ENCODE peak calls at places on chromosomes 3 and 15, in five cellular contexts. One of them, this sample, is unnamed.
A peak's percentile ranks its signal among the peaks of the same experiment; 100 is the strongest.

GRCh38 chr3:133283958-133284807 is 115.7 kb upstream of the BFSP2 start:
- DNase-seq in Peyer's patch: no peak
- DNase-seq in brain microvascular endothelial cell: no peak
- DNase-seq in epithelial cell of esophagus: no peak
- DNase-seq in kidney: no peak
- DNase-seq in this sample: no peak

GRCh38 chr3:157089455-157090221 is 70.3 kb downstream of the CCNL1 start:
- DNase-seq in Peyer's patch: peak; percentile 78
- DNase-seq in brain microvascular endothelial cell: peak; percentile 28
- DNase-seq in epithelial cell of esophagus: peak; percentile 85
- DNase-seq in kidney: no peak
- DNase-seq in this sample: peak; percentile 88

GRCh38 chr15:101641894-101642293 is 10.3 kb downstream of the TM2D3 start:
- DNase-seq in Peyer's patch: no peak
- DNase-seq in brain microvascular endothelial cell: no peak
- DNase-seq in epithelial cell of esophagus: peak; percentile 71
- DNase-seq in kidney: no peak
- DNase-seq in this sample: no peak

GRCh38 chr15:63212050-63212973 is 22.9 kb downstream of the RAB8B start:
- DNase-seq in Peyer's patch: no peak
- DNase-seq in brain microvascular endothelial cell: peak; percentile 74
- DNase-seq in epithelial cell of esophagus: peak; percentile 64
- DNase-seq in kidney: no peak
- DNase-seq in this sample: peak; percentile 84

GRCh38 chr15:60844431-60845174 is 365.7 kb upstream of the ICE2 start:
- DNase-seq in Peyer's patch: peak; percentile 79
- DNase-seq in brain microvascular endothelial cell: no peak
- DNase-seq in epithelial cell of esophagus: no peak
- DNase-seq in kidney: no peak
- DNase-seq in this sample: no peak

GRCh38 chr15:52150043-52150825 is 37.7 kb upstream of the BCL2L10 start:
- DNase-seq in Peyer's patch: peak; percentile 22
- DNase-seq in brain microvascular endothelial cell: no peak
- DNase-seq in epithelial cell of esophagus: no peak
- DNase-seq in kidney: no peak
- DNase-seq in this sample: no peak

GRCh38 chr3:42498034-42498433 is 4.4 kb upstream of the VIPR1 start:
- DNase-seq in Peyer's patch: peak; percentile 31
- DNase-seq in brain microvascular endothelial cell: no peak
- DNase-seq in epithelial cell of esophagus: no peak
- DNase-seq in kidney: no peak
- DNase-seq in this sample: no peak

GRCh38 chr15:63712828-63713520 is 115.8 kb downstream of the FBXL22 start:
- DNase-seq in Peyer's patch: no peak
- DNase-seq in brain microvascular endothelial cell: no peak
- DNase-seq in epithelial cell of esophagus: no peak
- DNase-seq in kidney: no peak
- DNase-seq in this sample: no peak

GRCh38 chr15:71276355-71276665 is 161.0 kb downstream of the THSD4 start:
- DNase-seq in Peyer's patch: no peak
- DNase-seq in brain microvascular endothelial cell: no peak
- DNase-seq in epithelial cell of esophagus: peak; percentile 85
- DNase-seq in kidney: no peak
- DNase-seq in this sample: no peak

GRCh38 chr3:124229836-124230235 is 237.9 kb upstream of the ROPN1 start:
- DNase-seq in Peyer's patch: no peak
- DNase-seq in brain microvascular endothelial cell: no peak
- DNase-seq in epithelial cell of esophagus: no peak
- DNase-seq in kidney: no peak
- DNase-seq in this sample: no peak

GRCh38 chr3:132536442-132537153 is 60.5 kb upstream of the ACKR4 start:
- DNase-seq in Peyer's patch: no peak
- DNase-seq in brain microvascular endothelial cell: no peak
- DNase-seq in epithelial cell of esophagus: peak; percentile 48
- DNase-seq in kidney: no peak
- DNase-seq in this sample: peak; percentile 32

GRCh38 chr15:59222106-59222505 is 15.5 kb downstream of the LDHAL6B start:
- DNase-seq in Peyer's patch: no peak
- DNase-seq in brain microvascular endothelial cell: peak; percentile 76
- DNase-seq in epithelial cell of esophagus: no peak
- DNase-seq in kidney: no peak
- DNase-seq in this sample: peak; percentile 75

GRCh38 chr3:123286308-123287023 is 84.7 kb downstream of the SEC22A start:
- DNase-seq in Peyer's patch: no peak
- DNase-seq in brain microvascular endothelial cell: peak; percentile 62
- DNase-seq in epithelial cell of esophagus: peak; percentile 79
- DNase-seq in kidney: no peak
- DNase-seq in this sample: peak; percentile 74

GRCh38 chr15:30958219-30958618 is 33.2 kb downstream of the MTMR10 start:
- DNase-seq in Peyer's patch: no peak
- DNase-seq in brain microvascular endothelial cell: no peak
- DNase-seq in epithelial cell of esophagus: no peak
- DNase-seq in kidney: no peak
- DNase-seq in this sample: no peak

GRCh38 chr3:127698264-127699097 is 25.7 kb downstream of the ABTB1 start:
- DNase-seq in Peyer's patch: no peak
- DNase-seq in brain microvascular endothelial cell: no peak
- DNase-seq in epithelial cell of esophagus: no peak
- DNase-seq in kidney: peak; percentile 32
- DNase-seq in this sample: no peak

GRCh38 chr15:87207945-87208580 is 1048.5 kb downstream of the NTRK3 start:
- DNase-seq in Peyer's patch: no peak
- DNase-seq in brain microvascular endothelial cell: no peak
- DNase-seq in epithelial cell of esophagus: peak; percentile 92
- DNase-seq in kidney: no peak
- DNase-seq in this sample: peak; percentile 87

GRCh38 chr3:66408458-66408857 is 92.4 kb downstream of the LRIG1 start:
- DNase-seq in Peyer's patch: peak; percentile 44
- DNase-seq in brain microvascular endothelial cell: no peak
- DNase-seq in epithelial cell of esophagus: no peak
- DNase-seq in kidney: no peak
- DNase-seq in this sample: no peak

GRCh38 chr3:129001817-129002572 is 891 bp downstream of the EFCC1 start:
- DNase-seq in Peyer's patch: no peak
- DNase-seq in brain microvascular endothelial cell: no peak
- DNase-seq in epithelial cell of esophagus: peak; percentile 35
- DNase-seq in kidney: peak; percentile 74
- DNase-seq in this sample: no peak

GRCh38 chr3:34843479-34843870 is 795.9 kb upstream of the ARPP21 start:
- DNase-seq in Peyer's patch: no peak
- DNase-seq in brain microvascular endothelial cell: peak; percentile 36
- DNase-seq in epithelial cell of esophagus: no peak
- DNase-seq in kidney: no peak
- DNase-seq in this sample: no peak

GRCh38 chr15:40914013-40914412 is 15.1 kb upstream of the DLL4 start:
- DNase-seq in Peyer's patch: no peak
- DNase-seq in brain microvascular endothelial cell: no peak
- DNase-seq in epithelial cell of esophagus: no peak
- DNase-seq in kidney: no peak
- DNase-seq in this sample: no peak

GRCh38 chr3:45795882-45796765 is at the start of gene SLC6A20:
- DNase-seq in Peyer's patch: peak; percentile 84
- DNase-seq in brain microvascular endothelial cell: no peak
- DNase-seq in epithelial cell of esophagus: peak; percentile 33
- DNase-seq in kidney: no peak
- DNase-seq in this sample: no peak

GRCh38 chr15:40878785-40879184 is 4.8 kb upstream of the RHOV start:
- DNase-seq in Peyer's patch: no peak
- DNase-seq in brain microvascular endothelial cell: no peak
- DNase-seq in epithelial cell of esophagus: peak; percentile 96
- DNase-seq in kidney: peak; percentile 41
- DNase-seq in this sample: peak; percentile 31

GRCh38 chr3:161558256-161558655 is 61.6 kb downstream of the OTOL1 start:
- DNase-seq in Peyer's patch: no peak
- DNase-seq in brain microvascular endothelial cell: no peak
- DNase-seq in epithelial cell of esophagus: no peak
- DNase-seq in kidney: no peak
- DNase-seq in this sample: no peak

GRCh38 chr3:77795013-77795412 is 755.1 kb downstream of the ROBO2 start:
- DNase-seq in Peyer's patch: no peak
- DNase-seq in brain microvascular endothelial cell: no peak
- DNase-seq in epithelial cell of esophagus: no peak
- DNase-seq in kidney: peak; percentile 46
- DNase-seq in this sample: no peak

GRCh38 chr15:57780461-57780860 is 73.9 kb downstream of the POLR2M start:
- DNase-seq in Peyer's patch: no peak
- DNase-seq in brain microvascular endothelial cell: no peak
- DNase-seq in epithelial cell of esophagus: no peak
- DNase-seq in kidney: no peak
- DNase-seq in this sample: no peak

GRCh38 chr15:57772223-57772957 is 65.9 kb downstream of the POLR2M start:
- DNase-seq in Peyer's patch: no peak
- DNase-seq in brain microvascular endothelial cell: peak; percentile 21
- DNase-seq in epithelial cell of esophagus: peak; percentile 74
- DNase-seq in kidney: no peak
- DNase-seq in this sample: peak; percentile 29

GRCh38 chr15:57782731-57783130 is 76.2 kb downstream of the POLR2M start:
- DNase-seq in Peyer's patch: no peak
- DNase-seq in brain microvascular endothelial cell: no peak
- DNase-seq in epithelial cell of esophagus: no peak
- DNase-seq in kidney: no peak
- DNase-seq in this sample: no peak

DNA sequence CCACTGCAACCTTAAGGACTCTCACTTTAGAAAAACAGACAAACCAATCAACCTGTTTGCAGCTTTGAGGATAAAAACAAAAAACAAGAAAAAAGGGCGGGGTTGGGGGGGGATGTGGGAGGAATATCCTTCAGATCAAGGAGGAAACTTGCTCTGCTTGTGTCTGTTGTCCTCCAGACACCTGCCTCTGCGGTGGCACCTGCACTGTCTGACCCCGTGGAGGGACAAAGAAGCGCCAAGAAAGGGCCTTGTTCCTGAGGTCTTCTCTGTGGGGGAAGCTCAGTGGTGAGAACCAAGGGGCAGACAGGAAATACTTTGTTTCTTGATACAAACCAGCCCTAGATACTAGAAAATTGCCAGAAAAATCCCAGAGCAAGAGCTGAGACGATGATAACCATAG is 70.5 kb downstream of the POLR2M start:
- DNase-seq in Peyer's patch: no peak
- DNase-seq in brain microvascular endothelial cell: no peak
- DNase-seq in epithelial cell of esophagus: no peak
- DNase-seq in kidney: no peak
- DNase-seq in this sample: no peak
- H3K4me3 ChIP-seq in Peyer's patch: no peak overlapping the region
- H3K4me3 ChIP-seq in brain microvascular endothelial cell: no peak overlapping the region
- H3K4me3 ChIP-seq in epithelial cell of esophagus: no peak overlapping the region
- H3K4me3 ChIP-seq in kidney: no peak overlapping the region
- H3K4me3 ChIP-seq in this sample: no peak overlapping the region

DNA sequence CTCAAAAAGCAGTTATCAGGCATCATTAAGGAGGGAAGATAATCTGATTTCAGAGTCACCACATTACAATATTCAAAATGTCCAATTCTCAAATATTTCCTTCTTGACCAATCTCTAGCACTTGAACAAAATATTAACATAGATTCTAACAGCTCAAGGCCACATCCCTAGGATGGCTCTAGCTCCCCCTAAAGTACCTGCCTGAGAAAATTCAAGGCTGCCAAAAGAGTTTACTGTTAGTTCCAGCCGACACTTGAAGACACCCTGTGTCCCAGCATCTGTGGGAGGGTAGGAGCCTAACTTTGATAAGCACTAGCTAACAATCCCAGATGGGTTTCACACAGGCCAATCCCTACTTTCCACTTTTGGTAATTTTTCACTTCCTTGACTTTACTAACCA is 10.4 kb downstream of the NSMCE3 start:
- DNase-seq in Peyer's patch: no peak
- DNase-seq in brain microvascular endothelial cell: no peak
- DNase-seq in epithelial cell of esophagus: no peak
- DNase-seq in kidney: no peak
- DNase-seq in this sample: no peak
- TF ChIP-seq CTCF in Peyer's patch: no peak
- TF ChIP-seq CTCF in brain microvascular endothelial cell: no peak
- TF ChIP-seq CTCF in epithelial cell of esophagus: peak; percentile 3
- TF ChIP-seq CTCF in kidney: no peak
- TF ChIP-seq CTCF in this sample: no peak

GRCh38 chr15:70109522-70109921 is 11.8 kb upstream of the TLE3 start:
- DNase-seq in Peyer's patch: no peak
- DNase-seq in brain microvascular endothelial cell: no peak
- DNase-seq in epithelial cell of esophagus: no peak
- DNase-seq in kidney: no peak
- DNase-seq in this sample: no peak

GRCh38 chr15:70113304-70113700 is 15.6 kb upstream of the TLE3 start:
- DNase-seq in Peyer's patch: peak; percentile 58
- DNase-seq in brain microvascular endothelial cell: no peak
- DNase-seq in epithelial cell of esophagus: no peak
- DNase-seq in kidney: no peak
- DNase-seq in this sample: no peak

GRCh38 chr15:70112018-70112395 is 14.3 kb upstream of the TLE3 start:
- DNase-seq in Peyer's patch: no peak
- DNase-seq in brain microvascular endothelial cell: peak; percentile 39
- DNase-seq in epithelial cell of esophagus: no peak
- DNase-seq in kidney: no peak
- DNase-seq in this sample: no peak

GRCh38 chr15:70109982-70110381 is 12.3 kb upstream of the TLE3 start:
- DNase-seq in Peyer's patch: no peak
- DNase-seq in brain microvascular endothelial cell: no peak
- DNase-seq in epithelial cell of esophagus: no peak
- DNase-seq in kidney: no peak
- DNase-seq in this sample: no peak

GRCh38 chr15:70111203-70112017 is 13.7 kb upstream of the TLE3 start:
- DNase-seq in Peyer's patch: peak; percentile 83
- DNase-seq in brain microvascular endothelial cell: peak; percentile 86
- DNase-seq in epithelial cell of esophagus: peak; percentile 74
- DNase-seq in kidney: no peak
- DNase-seq in this sample: peak; percentile 85
- H3K4me3 ChIP-seq in Peyer's patch: no peak overlapping the region
- H3K4me3 ChIP-seq in brain microvascular endothelial cell: no peak overlapping the region
- H3K4me3 ChIP-seq in epithelial cell of esophagus: no peak overlapping the region
- H3K4me3 ChIP-seq in kidney: peak overlapping the region; percentile 27
- H3K4me3 ChIP-seq in this sample: no peak overlapping the region

GRCh38 chr3:104458657-104459056 is 908.1 kb upstream of the ALCAM start:
- DNase-seq in Peyer's patch: no peak
- DNase-seq in brain microvascular endothelial cell: no peak
- DNase-seq in epithelial cell of esophagus: no peak
- DNase-seq in kidney: no peak
- DNase-seq in this sample: no peak

DNA sequence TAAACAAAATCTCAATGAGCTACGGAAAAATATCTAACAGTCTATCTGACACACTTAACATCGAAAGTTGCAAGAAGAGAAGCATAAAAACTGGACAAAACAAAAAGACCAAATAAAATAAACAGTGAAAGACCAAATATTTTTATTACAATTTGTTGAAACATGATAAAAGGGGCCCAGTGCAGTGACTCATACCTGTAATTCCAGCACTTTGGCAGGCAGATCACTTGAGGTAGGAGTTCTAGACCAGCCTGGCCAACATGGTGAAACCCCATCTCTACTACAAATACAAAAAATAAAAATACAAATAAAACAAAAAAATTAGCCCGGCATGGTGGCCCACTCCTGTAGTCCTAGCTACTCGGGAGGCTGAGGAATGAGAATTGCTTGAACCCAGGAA is 914.0 kb upstream of the ALCAM start:
- DNase-seq in Peyer's patch: no peak
- DNase-seq in brain microvascular endothelial cell: no peak
- DNase-seq in epithelial cell of esophagus: no peak
- DNase-seq in kidney: no peak
- DNase-seq in this sample: peak; percentile 9
- TF ChIP-seq CTCF in Peyer's patch: no peak
- TF ChIP-seq CTCF in brain microvascular endothelial cell: no peak
- TF ChIP-seq CTCF in epithelial cell of esophagus: no peak
- TF ChIP-seq CTCF in kidney: no peak
- TF ChIP-seq CTCF in this sample: no peak

GRCh38 chr3:100899440-100900091 is 93.7 kb downstream of the ABI3BP start:
- DNase-seq in Peyer's patch: no peak
- DNase-seq in brain microvascular endothelial cell: no peak
- DNase-seq in epithelial cell of esophagus: no peak
- DNase-seq in kidney: no peak
- DNase-seq in this sample: peak; percentile 54
- H3K4me3 ChIP-seq in Peyer's patch: no peak overlapping the region
- H3K4me3 ChIP-seq in brain microvascular endothelial cell: no peak overlapping the region
- H3K4me3 ChIP-seq in epithelial cell of esophagus: no peak overlapping the region
- H3K4me3 ChIP-seq in kidney: no peak overlapping the region
- H3K4me3 ChIP-seq in this sample: no peak overlapping the region